ENCODE peak calls at places on chromosomes 13 and 19, in five cellular contexts. M is lower leg skin, R is AG10803, U is Panc1, N is brain microvascular endothelial cell. C is an unnamed sample.

GRCh38 chr19:33376423-33376822 is 2.9 kb downstream of the CEBPG start:
- DNase-seq in M (peak), R (peak), U (peak), N (peak), C (no peak)

GRCh38 chr13:30143671-30144400 is 163.5 kb downstream of the KATNAL1 start:
- DNase-seq in M (no peak), R (peak), U (no peak), N (peak), C (no peak)

GRCh38 chr13:44104969-44105368 is 225.3 kb downstream of the LACC1 start:
- DNase-seq in M (no peak), R (no peak), U (no peak), N (no peak), C (no peak)

GRCh38 chr13:80284290-80284689 is 56.6 kb downstream of the SPRY2 start:
- DNase-seq in M (no peak), R (no peak), U (no peak), N (no peak), C (no peak)

GRCh38 chr13:109479991-109480696 is 306.2 kb downstream of the IRS2 start:
- DNase-seq in M (no peak), R (peak), U (no peak), N (peak), C (no peak)

GRCh38 chr19:7356899-7357627 is 8.3 kb downstream of the ARHGEF18 start:
- DNase-seq in M (no peak), R (no peak), U (no peak), N (no peak), C (no peak)

GRCh38 chr13:45417790-45418534 is at the start of gene SLC25A30:
- DNase-seq in M (peak), R (peak), U (no peak), N (peak), C (peak)

GRCh38 chr19:10885241-10886169 is 14.2 kb downstream of the CARM1 start:
- DNase-seq in M (no peak), R (no peak), U (no peak), N (no peak), C (no peak)

GRCh38 chr19:44260343-44260681 is 626 bp downstream of the ZNF233 start:
- DNase-seq in M (no peak), R (no peak), U (no peak), N (no peak), C (no peak)

GRCh38 chr13:110936519-110936918 is 21.6 kb upstream of the ANKRD10 start:
- DNase-seq in M (peak), R (no peak), U (no peak), N (no peak), C (no peak)

GRCh38 chr19:34482380-34483250 is 1.1 kb downstream of the WTIP start:
- DNase-seq in M (peak), R (peak), U (no peak), N (no peak), C (no peak)

GRCh38 chr19:54518844-54519243 is 16.2 kb downstream of the LAIR2 start:
- DNase-seq in M (no peak), R (no peak), U (peak), N (no peak), C (no peak)

GRCh38 chr19:54523403-54523802 is 20.8 kb downstream of the LAIR2 start:
- DNase-seq in M (no peak), R (peak), U (peak), N (peak), C (no peak)

GRCh38 chr19:54525636-54526035 is 23.0 kb downstream of the LAIR2 start:
- DNase-seq in M (no peak), R (no peak), U (no peak), N (no peak), C (no peak)

GRCh38 chr19:54521022-54521859 is 18.6 kb downstream of the LAIR2 start:
- DNase-seq in M (no peak), R (no peak), U (no peak), N (no peak), C (no peak)

GRCh38 chr19:54521860-54522513 is 19.4 kb downstream of the LAIR2 start:
- DNase-seq in M (no peak), R (no peak), U (no peak), N (no peak), C (no peak)
- H3K4me3 ChIP-seq in M (no peak), R (no peak), U (no peak), N (no peak), C (no peak)

DNA sequence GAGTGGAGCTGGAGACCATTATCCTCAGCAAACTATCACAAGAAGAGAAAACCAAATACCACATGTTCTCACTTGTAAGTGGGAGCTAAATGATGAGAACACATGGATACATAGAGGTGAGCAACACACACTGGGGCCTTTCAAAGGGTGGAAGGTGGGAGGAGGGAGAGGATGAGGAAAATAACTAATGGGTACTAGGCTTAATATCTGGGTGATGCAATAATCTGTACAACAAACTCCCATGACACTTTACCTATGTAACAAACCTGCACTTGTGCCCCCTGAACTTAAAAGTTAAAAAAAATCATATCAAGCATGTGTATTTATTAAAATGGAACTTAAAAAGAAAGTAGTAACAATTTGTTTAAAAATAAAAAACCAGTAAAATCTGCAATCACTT is 5.0 kb downstream of the SIGLEC14 start:
- DNase-seq in M (no peak), R (no peak), U (no peak), N (no peak), C (no peak)
- H3K4me3 ChIP-seq in M (no peak), R (no peak), U (no peak), N (no peak), C (no peak)

GRCh38 chr19:57870225-57870624 is 18.6 kb downstream of the ZNF814 start:
- DNase-seq in M (no peak), R (no peak), U (no peak), N (no peak), C (no peak)

GRCh38 chr19:57867868-57868492 is 18.3 kb downstream of the ZNF587 start:
- DNase-seq in M (peak), R (no peak), U (no peak), N (no peak), C (no peak)

DNA sequence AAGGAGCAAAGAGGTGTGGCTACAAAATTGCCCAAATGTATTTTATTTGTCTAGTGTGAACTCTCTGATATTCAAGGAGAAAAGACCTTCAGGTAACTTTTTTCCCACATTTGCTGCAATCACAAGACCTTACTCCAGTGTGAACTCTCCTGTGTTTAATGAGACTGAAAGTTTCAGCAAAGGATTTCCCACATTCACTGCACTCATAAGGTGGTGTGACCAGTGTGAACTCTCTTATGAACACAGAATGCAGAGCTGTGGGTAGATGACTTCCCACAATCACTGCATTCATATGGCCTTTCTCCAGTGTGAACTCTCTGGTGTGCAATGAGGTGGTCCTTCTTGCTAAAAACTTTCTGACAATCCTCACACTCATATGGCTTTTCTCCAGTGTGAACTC is 16.4 kb downstream of the ZNF814 start:
- DNase-seq in M (no peak), R (peak), U (no peak), N (no peak), C (no peak)
- H3K4me3 ChIP-seq in M (no peak), R (no peak), U (no peak), N (no peak), C (no peak)

GRCh38 chr19:29364224-29364726 is 151.3 kb upstream of the UQCRFS1 start:
- DNase-seq in M (no peak), R (no peak), U (no peak), N (no peak), C (no peak)
- H3K4me3 ChIP-seq in M (no peak), R (no peak), U (no peak), N (no peak), C (no peak)

DNA sequence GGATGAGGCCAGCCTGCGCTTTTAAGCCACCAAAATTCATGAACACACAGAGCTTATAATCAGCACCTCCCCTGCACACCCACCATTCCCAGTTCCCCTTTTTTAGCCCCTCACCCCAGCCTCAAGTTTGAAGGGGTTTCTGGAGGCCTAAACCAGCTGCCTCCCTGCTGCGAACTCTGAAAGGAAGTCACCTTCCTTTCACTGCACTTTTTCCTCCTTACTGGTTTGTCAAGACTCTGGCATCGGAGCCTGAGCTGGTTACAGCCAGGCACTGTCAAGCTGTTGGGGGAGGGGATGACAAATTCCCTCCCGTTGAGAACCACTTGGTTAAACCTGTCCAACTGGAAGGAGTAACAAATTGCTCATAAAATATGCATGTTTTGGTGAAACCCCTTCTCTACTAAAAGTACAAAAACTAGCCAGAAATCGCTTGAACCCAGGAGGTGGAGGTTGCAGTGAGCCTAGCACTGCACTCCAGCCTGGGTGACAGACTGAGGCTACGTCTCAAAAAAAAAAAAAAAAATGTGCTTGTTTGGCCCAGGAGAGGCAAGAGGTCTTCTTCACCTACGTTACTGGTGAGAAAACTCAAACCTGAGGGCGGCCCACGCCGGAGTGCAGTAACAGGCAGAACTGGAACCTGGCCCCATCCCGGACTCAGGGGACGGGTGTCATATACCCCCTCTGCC is 671 bp upstream of the ADAT3 start:
- DNase-seq in M (no peak), R (no peak), U (no peak), N (no peak), C (peak)
- H3K4me3 ChIP-seq in M (no peak), R (peak), U (peak), N (peak), C (peak)

DNA sequence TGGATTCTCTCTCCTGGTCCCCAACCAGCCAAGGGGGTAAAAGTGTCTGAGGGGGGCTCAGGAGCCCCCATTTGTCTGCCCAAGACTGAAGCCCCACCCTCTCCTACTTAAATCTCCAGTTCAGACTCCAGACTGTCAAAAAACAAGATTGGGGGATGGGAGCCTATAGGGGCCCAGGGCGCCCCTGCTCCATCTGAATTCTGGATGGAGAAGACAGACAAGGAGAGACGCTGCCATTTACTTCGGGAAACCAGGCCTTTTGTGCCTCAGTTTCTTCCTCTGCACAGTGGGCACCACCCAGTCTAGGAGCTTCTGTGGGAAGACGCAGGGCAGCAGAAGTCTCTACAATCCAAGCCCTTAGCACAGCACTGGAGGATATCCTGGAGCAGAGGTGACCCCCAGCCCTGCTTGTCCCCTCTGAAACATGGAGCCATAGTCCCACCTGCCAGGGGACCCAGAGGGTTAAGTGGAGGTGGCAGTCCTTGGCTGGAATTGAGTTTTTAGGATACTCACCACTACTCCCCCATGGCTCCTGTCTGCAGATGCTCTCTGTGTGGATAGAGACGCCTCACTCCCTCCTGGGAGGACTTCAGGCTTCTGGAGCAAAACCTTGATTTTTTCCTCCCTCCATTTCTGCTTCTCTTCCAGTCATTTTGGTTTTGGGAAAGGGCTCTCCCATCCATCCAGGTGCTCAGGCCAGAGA is 1.7 kb upstream of the CRLF1 start:
- DNase-seq in M (no peak), R (no peak), U (no peak), N (no peak), C (no peak)
- H3K4me3 ChIP-seq in M (no peak), R (no peak), U (no peak), N (no peak), C (no peak)

DNA sequence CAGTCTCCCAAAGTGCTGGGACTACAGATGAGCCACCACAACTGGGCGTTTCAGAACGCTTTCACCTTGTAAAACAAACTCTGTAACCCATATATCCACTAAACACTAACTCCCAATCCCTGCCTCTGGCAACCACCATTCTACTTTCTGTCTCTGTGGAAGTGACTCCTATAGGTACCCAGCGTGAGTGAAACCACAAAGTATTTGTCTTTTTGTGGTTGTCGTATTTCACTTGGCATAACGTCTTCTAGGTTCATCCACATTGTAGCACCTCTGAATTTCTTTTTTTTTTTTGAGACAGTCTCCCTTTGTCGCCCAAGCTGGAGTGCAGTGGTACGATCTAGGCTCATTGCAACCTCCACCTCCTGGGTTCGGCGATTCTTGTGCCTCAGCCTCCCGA is 44.8 kb downstream of the BRD4 start:
- DNase-seq in M (no peak), R (no peak), U (no peak), N (no peak), C (no peak)
- H3K4me3 ChIP-seq in M (no peak), R (no peak), U (no peak), N (no peak), C (no peak)

DNA sequence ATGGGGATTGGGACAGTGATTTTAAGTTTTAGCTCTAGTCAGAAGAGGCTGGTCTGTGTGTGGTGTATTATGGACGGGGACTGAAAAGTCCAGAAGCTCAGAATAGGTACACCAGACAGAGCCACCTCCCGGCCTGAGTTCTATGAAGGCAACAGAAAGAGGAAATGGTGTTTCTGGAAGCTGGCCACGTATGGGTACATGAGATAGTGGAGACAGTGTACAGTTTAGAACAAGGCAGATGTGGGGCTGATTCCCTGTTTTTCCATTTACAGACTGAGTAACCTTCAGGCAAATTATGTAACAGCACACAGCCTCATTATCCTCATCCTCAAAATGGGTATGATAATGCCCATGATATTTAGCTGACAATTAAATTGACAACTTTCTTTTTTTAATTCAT is 1.3 kb downstream of the ZNF175 start:
- DNase-seq in M (no peak), R (peak), U (no peak), N (peak), C (no peak)
- H3K4me3 ChIP-seq in M (no peak), R (peak), U (no peak), N (peak), C (no peak)

GRCh38 chr19:19170053-19170945 is at the start of gene MEF2B:
- DNase-seq in M (peak), R (peak), U (no peak), N (peak), C (peak)
- H3K4me3 ChIP-seq in M (no peak), R (no peak), U (no peak), N (no peak), C (peak)

GRCh38 chr13:87676254-87677042 is 5.3 kb downstream of the SLITRK5 start:
- DNase-seq in M (no peak), R (no peak), U (no peak), N (no peak), C (no peak)

GRCh38 chr13:87677334-87678234 is 6.4 kb downstream of the SLITRK5 start:
- DNase-seq in M (peak), R (no peak), U (no peak), N (no peak), C (no peak)

GRCh38 chr13:87680298-87680697 is 9.1 kb downstream of the SLITRK5 start:
- DNase-seq in M (no peak), R (no peak), U (no peak), N (no peak), C (no peak)

GRCh38 chr13:87677043-87677333 is 5.8 kb downstream of the SLITRK5 start:
- DNase-seq in M (peak), R (no peak), U (no peak), N (no peak), C (no peak)

GRCh38 chr13:87678353-87678752 is 7.2 kb downstream of the SLITRK5 start:
- DNase-seq in M (no peak), R (no peak), U (no peak), N (no peak), C (no peak)
- H3K4me3 ChIP-seq in M (peak), R (peak), U (peak), N (peak), C (peak)